ENCODE peak calls at places on chromosome 4, in four cellular contexts. T is NCI-H460, L is activated B cell treated with CpG ODN at 0.5 μM for 24 hours, B is K562. Y is an unnamed sample.

GRCh38 chr4:151524610-151525009 is 115.6 kb downstream of the FHIP1A start:
- DNase-seq in T (no peak), L (no peak), B (no peak), Y (no peak)

GRCh38 chr4:75232546-75232945 is 281.7 kb downstream of the RCHY1 start:
- DNase-seq in T (no peak), L (no peak), B (no peak), Y (no peak)

GRCh38 chr4:14095881-14096280 is 468.4 kb upstream of the BOD1L1 start:
- DNase-seq in T (no peak), L (no peak), B (no peak), Y (no peak)

GRCh38 chr4:147093206-147093605 is 147.5 kb upstream of the TTC29 start:
- DNase-seq in T (no peak), L (no peak), B (no peak), Y (no peak)

GRCh38 chr4:169143335-169143734 is 127.4 kb downstream of the SH3RF1 start:
- DNase-seq in T (no peak), L (no peak), B (no peak), Y (no peak)

GRCh38 chr4:152956650-152957436 is 20.7 kb downstream of the FHDC1 start:
- DNase-seq in T (peak; percentile 73), L (no peak), B (peak; percentile 33), Y (no peak)

GRCh38 chr4:147643616-147644015 is 26.4 kb downstream of the TMEM184C start:
- DNase-seq in T (no peak), L (no peak), B (no peak), Y (no peak)

GRCh38 chr4:76883147-76883546 is 14.8 kb downstream of the SOWAHB start:
- DNase-seq in T (no peak), L (no peak), B (no peak), Y (no peak)

GRCh38 chr4:1403591-1404572 is 2.4 kb downstream of the NKX1-1 start:
- DNase-seq in T (no peak), L (no peak), B (no peak), Y (no peak)

GRCh38 chr4:165384608-165385007 is 5.8 kb downstream of the CPE start:
- DNase-seq in T (no peak), L (no peak), B (no peak), Y (no peak)

GRCh38 chr4:47862297-47862696 is 24.4 kb upstream of the CORIN start:
- DNase-seq in T (no peak), L (no peak), B (no peak), Y (no peak)

GRCh38 chr4:123359449-123360306 is 36.9 kb upstream of the SPRY1 start:
- DNase-seq in T (no peak), L (no peak), B (no peak), Y (no peak)

GRCh38 chr4:25253072-25253447 is 19.2 kb downstream of the PI4K2B start:
- DNase-seq in T (no peak), L (no peak), B (no peak), Y (no peak)

GRCh38 chr4:128711361-128711760 is 98.1 kb upstream of the JADE1 start:
- DNase-seq in T (no peak), L (no peak), B (no peak), Y (no peak)

GRCh38 chr4:90039122-90039521 is 88.1 kb upstream of the CCSER1 start:
- DNase-seq in T (no peak), L (no peak), B (no peak), Y (no peak)

GRCh38 chr4:179097741-179098140 is 1655.5 kb upstream of the AGA start:
- DNase-seq in T (peak; percentile 23), L (no peak), B (peak; percentile 14), Y (no peak)

GRCh38 chr4:188387134-188387791 is 248.0 kb downstream of the TRIML1 start:
- DNase-seq in T (no peak), L (no peak), B (no peak), Y (no peak)

GRCh38 chr4:81723044-81723884 is 251.6 kb upstream of the RASGEF1B start:
- DNase-seq in T (no peak), L (no peak), B (no peak), Y (no peak)

GRCh38 chr4:55491486-55491885 is 55.2 kb downstream of the CLOCK start:
- DNase-seq in T (no peak), L (no peak), B (no peak), Y (no peak)

GRCh38 chr4:3703677-3704521 is 62.3 kb upstream of the ADRA2C start:
- DNase-seq in T (no peak), L (no peak), B (no peak), Y (no peak)

GRCh38 chr4:29467044-29467717 is 1253.0 kb upstream of the PCDH7 start:
- DNase-seq in T (no peak), L (no peak), B (no peak), Y (no peak)

GRCh38 chr4:87865288-87865687 is 32.5 kb downstream of the MEPE start:
- DNase-seq in T (no peak), L (no peak), B (no peak), Y (no peak)

GRCh38 chr4:1010522-1011021 is 854 bp upstream of the FGFRL1 start:
- DNase-seq in T (peak; percentile 48), L (peak; percentile 52), B (peak; percentile 63), Y (peak; percentile 79)

GRCh38 chr4:1232661-1233621 is 16.0 kb downstream of the CTBP1 start:
- DNase-seq in T (no peak), L (no peak), B (no peak), Y (peak; percentile 65)

GRCh38 chr4:94536649-94537464 is 85.1 kb downstream of the PDLIM5 start:
- DNase-seq in T (no peak), L (no peak), B (no peak), Y (no peak)

GRCh38 chr4:38223801-38224236 is 263.6 kb downstream of the PTTG2 start:
- DNase-seq in T (no peak), L (no peak), B (no peak), Y (no peak)

GRCh38 chr4:40840255-40840984 is 90.7 kb downstream of the NSUN7 start:
- DNase-seq in T (no peak), L (no peak), B (no peak), Y (no peak)

GRCh38 chr4:126697748-126698147 is 935.0 kb upstream of the INTU start:
- DNase-seq in T (no peak), L (no peak), B (no peak), Y (no peak)

GRCh38 chr4:78951862-78952472 is 12.7 kb upstream of the PAQR3 start:
- DNase-seq in T (peak; percentile 45), L (no peak), B (peak; percentile 70), Y (no peak)

GRCh38 chr4:77240469-77241066 is 83.6 kb downstream of the CCNG2 start:
- DNase-seq in T (peak; percentile 32), L (peak; percentile 46), B (peak; percentile 72), Y (peak; percentile 65)

GRCh38 chr4:84091266-84091665 is 407.8 kb downstream of the NKX6-1 start:
- DNase-seq in T (no peak), L (no peak), B (no peak), Y (no peak)

GRCh38 chr4:14338206-14338605 is 664.1 kb upstream of the CPEB2 start:
- DNase-seq in T (no peak), L (no peak), B (no peak), Y (no peak)

GRCh38 chr4:185071412-185071811 is 53.1 kb downstream of the HELT start:
- DNase-seq in T (no peak), L (no peak), B (no peak), Y (peak; percentile 34)

Y was measured in left ventricle myocardium superior.